ENCODE peak calls at places on chromosomes 4 and X, in five cellular contexts. N is stimulated activated naive CD8-positive, alpha-beta T cell treated with anti-CD3 and anti-CD28 coated beads, Interleukin-15, Interleukin-2, amounts not matched to agents 100 U/mL and 50 U/mL, for 24 hours; K is naive thymus-derived CD8-positive, alpha-beta T cell; B is SW480; P is activated T-cell treated with anti-CD3 and anti-CD28 coated beads for 24 hours. J is an unnamed sample.

GRCh38 chr4:124685851-124686250 is 26.7 kb downstream of the ANKRD50 start:
- DNase-seq in B (peak; percentile 31), N (no peak), K (no peak), P (no peak), J (no peak)

GRCh38 chrX:50877310-50877709 is 33.2 kb upstream of the BMP15 start:
- DNase-seq in K (no peak), N (no peak), P (no peak), B (no peak), J (no peak)

GRCh38 chr4:113646456-113646809 is 115.1 kb downstream of the CAMK2D start:
- DNase-seq in N (no peak), B (no peak), K (no peak), P (no peak), J (no peak)

GRCh38 chr4:25955705-25956104 is 41.7 kb downstream of the SMIM20 start:
- DNase-seq in N (no peak), K (no peak), P (no peak), B (no peak), J (no peak)

GRCh38 chrX:103628386-103629290 is at the start of gene TCEAL1:
- DNase-seq in K (peak; percentile 36), N (peak; percentile 39), B (peak; percentile 76), P (peak; percentile 8), J (peak; percentile 66)

GRCh38 chrX:106481341-106481740 is 130.4 kb upstream of the RADX start:
- DNase-seq in K (no peak), P (peak; percentile 26), N (peak; percentile 32), B (peak; percentile 64), J (peak; percentile 4)

GRCh38 chr4:183876268-183876934 is 28.7 kb upstream of the STOX2 start:
- DNase-seq in K (no peak), P (no peak), N (no peak), B (no peak), J (no peak)

GRCh38 chr4:122772311-122772710 is 39.8 kb downstream of the BBS12 start:
- DNase-seq in K (no peak), P (no peak), N (no peak), B (no peak), J (no peak)

GRCh38 chrX:66074920-66075879 is 35.3 kb upstream of the VSIG4 start:
- DNase-seq in B (no peak), P (peak; percentile 27), N (peak; percentile 27), K (no peak), J (peak; percentile 65)

GRCh38 chrX:97637289-97637688 is 753.6 kb downstream of the RPA4 start:
- DNase-seq in N (no peak), P (no peak), K (no peak), B (no peak), J (no peak)

GRCh38 chr4:98937977-98938376 is 9.0 kb upstream of the EIF4E start:
- DNase-seq in P (no peak), N (no peak), B (no peak), K (no peak), J (no peak)

GRCh38 chrX:119760026-119760902 is 1.9 kb downstream of the SOWAHD start:
- DNase-seq in K (no peak), N (no peak), P (no peak), B (no peak), J (no peak)

J was measured in DND-41.